ENCODE peak calls at places on chromosome 18, in six cellular contexts. D is cardiac fibroblast, B is SK-N-SH, Q is esophagus squamous epithelium, Z is retinal pigment epithelial cell, J is right atrium auricular region. O is an unnamed sample.

GRCh38 chr18:7897119-7897518 is 330.0 kb downstream of the PTPRM start:
- DNase-seq in Z (no peak), D (peak; percentile 72), B (no peak), Q (no peak), J (no peak), O (no peak)

GRCh38 chr18:63111549-63112402 is 207.8 kb downstream of the BCL2 start:
- DNase-seq in B (no peak), J (no peak), Z (no peak), D (no peak), Q (no peak), O (no peak)

GRCh38 chr18:38313851-38314250 is 748.3 kb upstream of the CELF4 start:
- DNase-seq in Z (no peak), D (no peak), Q (no peak), J (no peak), B (peak; percentile 57), O (no peak)

GRCh38 chr18:3664563-3665178 is 214.7 kb downstream of the TGIF1 start:
- DNase-seq in Q (no peak), Z (no peak), J (no peak), D (peak; percentile 40), B (no peak), O (no peak)

GRCh38 chr18:2787225-2787624 is 59.6 kb upstream of the EMILIN2 start:
- DNase-seq in B (no peak), J (no peak), Z (no peak), Q (no peak), D (no peak), O (no peak)

GRCh38 chr18:69659142-69659651 is 258.5 kb downstream of the DOK6 start:
- DNase-seq in B (peak; percentile 26), J (no peak), D (no peak), Q (no peak), Z (no peak), O (no peak)

GRCh38 chr18:8424917-8425725 is 184.1 kb upstream of the RAB12 start:
- DNase-seq in B (peak; percentile 66), D (peak; percentile 53), J (no peak), Z (peak; percentile 7), Q (no peak), O (peak; percentile 50)

GRCh38 chr18:10278265-10278664 is 176.2 kb upstream of the APCDD1 start:
- DNase-seq in B (no peak), Q (no peak), J (no peak), D (no peak), Z (no peak), O (no peak)

GRCh38 chr18:5503740-5504139 is 40.1 kb downstream of the EPB41L3 start:
- DNase-seq in B (no peak), D (no peak), Z (no peak), J (no peak), Q (no peak), O (no peak)

GRCh38 chr18:73901589-73901988 is 246.0 kb downstream of the FBXO15 start:
- DNase-seq in D (no peak), J (no peak), Q (no peak), B (no peak), Z (no peak), O (no peak)

GRCh38 chr18:37847544-37847943 is 281.9 kb upstream of the CELF4 start:
- DNase-seq in D (no peak), J (no peak), Z (no peak), Q (no peak), B (no peak), O (no peak)

GRCh38 chr18:74412106-74412880 is 44.8 kb downstream of the DIPK1C start:
- DNase-seq in J (no peak), Q (no peak), Z (no peak), D (no peak), B (no peak), O (no peak)

GRCh38 chr18:32770651-32771168 is 2.1 kb downstream of the KLHL14 start:
- DNase-seq in Z (no peak), J (no peak), B (peak; percentile 45), Q (no peak), D (no peak), O (no peak)

GRCh38 chr18:12823892-12824291 is 60.1 kb downstream of the PTPN2 start:
- DNase-seq in J (no peak), Z (no peak), B (no peak), Q (no peak), D (no peak), O (no peak)

GRCh38 chr18:36427369-36427768 is 129.9 kb downstream of the FHOD3 start:
- DNase-seq in Z (no peak), Q (no peak), J (no peak), B (no peak), D (no peak), O (no peak)

GRCh38 chr18:48933578-48934399 is 17.0 kb downstream of the SMAD7 start:
- DNase-seq in J (no peak), D (no peak), B (no peak), Q (no peak), Z (no peak), O (no peak)

GRCh38 chr18:2848145-2848878 is 1.5 kb downstream of the EMILIN2 start:
- DNase-seq in D (peak; percentile 4), Q (no peak), Z (no peak), B (no peak), J (no peak), O (no peak)

GRCh38 chr18:48868468-48869466 is 82.0 kb downstream of the SMAD7 start:
- DNase-seq in J (no peak), Q (no peak), B (no peak), Z (peak; percentile 47), D (no peak), O (no peak)

GRCh38 chr18:48441405-48441881 is 32.3 kb upstream of the ZBTB7C start:
- DNase-seq in D (peak; percentile 59), Z (no peak), J (peak; percentile 71), Q (no peak), B (peak; percentile 48), O (no peak)

GRCh38 chr18:36366994-36367839 is 69.7 kb downstream of the FHOD3 start:
- DNase-seq in B (no peak), Z (no peak), J (no peak), Q (no peak), D (peak; percentile 50), O (no peak)

GRCh38 chr18:11387880-11388279 is 221.5 kb upstream of the SLC35G4 start:
- DNase-seq in B (peak; percentile 42), Z (no peak), D (peak; percentile 51), J (no peak), Q (no peak), O (peak; percentile 16)

GRCh38 chr18:39448942-39449341 is 1883.3 kb upstream of the CELF4 start:
- DNase-seq in D (peak; percentile 19), J (no peak), B (no peak), Q (no peak), Z (no peak), O (no peak)

GRCh38 chr18:49875155-49875554 is 61.8 kb upstream of the ACAA2 start:
- DNase-seq in D (no peak), Q (no peak), B (no peak), J (no peak), Z (no peak), O (no peak)

GRCh38 chr18:57961876-57962505 is 82.0 kb upstream of the NEDD4L start:
- DNase-seq in Z (no peak), B (no peak), D (no peak), Q (no peak), J (no peak), O (no peak)

GRCh38 chr18:59029663-59030421 is 109.8 kb upstream of the SEC11C start:
- DNase-seq in Z (no peak), Q (no peak), D (no peak), J (no peak), B (no peak), O (no peak)

DNA sequence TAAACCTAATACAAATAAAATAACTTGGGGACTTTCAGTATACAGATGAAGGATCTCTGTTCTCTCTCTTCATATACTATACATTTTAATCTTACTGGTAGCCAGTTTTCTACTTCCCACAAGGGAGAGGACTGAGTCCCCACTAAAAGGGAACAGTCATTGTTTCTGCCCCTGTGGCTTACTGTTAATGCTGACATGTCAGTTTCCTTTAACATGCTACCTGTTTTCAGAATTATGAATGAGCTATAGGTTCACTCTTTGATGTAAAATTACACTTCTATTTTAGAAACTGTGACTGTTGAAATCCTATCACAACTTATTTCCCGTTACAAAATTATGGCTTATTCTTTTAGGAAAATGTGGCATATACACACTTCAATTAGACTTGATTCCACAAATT is 207.7 kb downstream of the CDH2 start:
- DNase-seq in B (no peak), J (no peak), Z (no peak), Q (no peak), D (no peak), O (no peak)
- H3K4me3 ChIP-seq in B (no peak overlapping the region), J (no peak overlapping the region), Z (no peak overlapping the region), Q (no peak overlapping the region), D (no peak overlapping the region), O (no peak overlapping the region)

DNA sequence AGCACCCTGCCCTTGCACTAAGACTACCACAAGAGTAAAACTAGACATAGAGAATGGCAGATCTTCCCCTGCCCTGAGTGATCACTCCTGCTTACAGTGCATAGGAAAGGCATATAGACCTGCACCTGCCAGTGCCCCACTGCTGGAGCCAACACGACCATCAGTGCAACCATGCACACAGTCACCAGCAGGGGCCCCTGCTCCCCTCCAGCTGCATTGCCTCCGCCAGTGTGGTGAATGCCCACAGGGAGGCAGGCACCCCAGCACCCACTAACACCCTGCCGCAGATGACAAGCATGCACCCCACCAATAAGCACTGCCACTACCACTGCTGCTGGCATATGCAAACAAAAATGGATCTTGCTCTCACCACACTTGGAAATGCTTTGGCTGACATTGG is 478.8 kb downstream of the ADCYAP1 start:
- DNase-seq in B (no peak), J (no peak), Q (no peak), Z (no peak), D (no peak), O (no peak)
- TF ChIP-seq CTCF in B (no peak), J (no peak), Q (no peak), Z (no peak), D (no peak), O (no peak)

GRCh38 chr18:79567481-79568147 is 112.0 kb upstream of the CTDP1 start:
- DNase-seq in Z (no peak), Q (no peak), J (peak; percentile 81), D (peak; percentile 91), B (no peak), O (peak; percentile 22)
- H3K4me3 ChIP-seq in Z (no peak overlapping the region), Q (no peak overlapping the region), J (no peak overlapping the region), D (no peak overlapping the region), B (no peak overlapping the region), O (no peak overlapping the region)

GRCh38 chr18:25097119-25098114 is 254.5 kb downstream of the ZNF521 start:
- DNase-seq in B (no peak), Q (no peak), J (no peak), D (peak; percentile 22), Z (no peak), O (no peak)

GRCh38 chr18:25102657-25103056 is 249.3 kb downstream of the ZNF521 start:
- DNase-seq in D (no peak), J (no peak), B (no peak), Q (no peak), Z (no peak), O (no peak)

GRCh38 chr18:25103468-25104155 is 248.4 kb downstream of the ZNF521 start:
- DNase-seq in Q (no peak), Z (no peak), B (no peak), D (no peak), J (no peak), O (no peak)

DNA sequence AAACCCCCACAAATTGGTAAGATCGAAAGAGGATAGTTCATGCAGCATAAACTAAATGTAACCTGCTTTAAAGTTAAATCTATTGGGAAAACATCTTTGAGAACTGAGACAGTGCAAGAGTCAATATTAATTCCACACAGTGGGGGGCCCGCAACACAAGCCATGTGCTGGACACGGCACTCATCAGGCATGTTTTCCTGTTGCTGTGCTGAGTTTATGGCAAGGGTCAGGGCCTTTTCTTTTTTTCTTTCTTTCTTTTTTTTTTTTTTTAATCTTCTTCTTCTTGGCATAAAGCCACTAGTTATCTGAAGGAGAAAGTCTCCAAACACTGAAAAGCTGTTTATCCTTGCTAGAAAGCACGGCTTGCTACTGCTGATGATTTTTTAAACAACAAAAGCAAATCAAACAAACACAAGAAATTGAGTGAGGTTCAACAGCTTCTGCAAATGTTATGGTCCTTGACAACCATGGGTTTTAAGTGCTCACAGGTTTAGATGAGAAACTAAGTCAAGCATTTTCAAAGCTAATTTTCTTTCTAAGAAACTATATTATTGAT is 252.1 kb downstream of the ZNF521 start:
- DNase-seq in Z (no peak), Q (no peak), J (no peak), D (peak; percentile 69), B (no peak), O (no peak)
- TF ChIP-seq CTCF in Z (no peak), Q (no peak), J (no peak), D (no peak), B (no peak), O (no peak)

O was measured in epithelial cell of proximal tubule.